ENCODE peak calls at places on chromosomes 4 and X, in nine cellular contexts. Y, M, B, S, G, X, U, P and H are unnamed samples.

GRCh38 chrX:45758319-45758718 is 557.6 kb upstream of the DIPK2B start:
- DNase-seq in P (peak; percentile 89), U (no peak), B (no peak), S (no peak), M (no peak), Y (no peak), G (no peak), X (no peak), H (no peak)

GRCh38 chr4:137532869-137533236 is 559 bp upstream of the PCDH18 start:
- DNase-seq in Y (no peak), U (no peak), P (no peak), X (no peak), S (no peak), G (no peak), B (no peak), M (no peak), H (no peak)

GRCh38 chrX:12868747-12869146 is 1.9 kb downstream of the TLR7 start:
- DNase-seq in B (no peak), Y (no peak), M (no peak), G (no peak), P (no peak), S (no peak), X (no peak), U (no peak), H (no peak)

GRCh38 chr4:139844057-139844456 is 178.4 kb downstream of the MGST2 start:
- DNase-seq in U (no peak), M (no peak), B (no peak), X (no peak), P (no peak), Y (no peak), G (no peak), S (no peak), H (no peak)

GRCh38 chr4:99847362-99847976 is 30.8 kb downstream of the DAPP1 start:
- DNase-seq in B (no peak), S (no peak), X (no peak), U (no peak), Y (no peak), M (no peak), P (no peak), G (no peak), H (no peak)

GRCh38 chr4:15020502-15021286 is 18.4 kb downstream of the CPEB2 start:
- DNase-seq in U (no peak), G (no peak), B (no peak), Y (no peak), P (no peak), M (no peak), X (no peak), S (no peak), H (no peak)

GRCh38 chr4:139934786-139935330 is 219.1 kb downstream of the MAML3 start:
- DNase-seq in M (no peak), U (no peak), G (no peak), Y (no peak), P (peak; percentile 19), S (no peak), X (no peak), B (no peak), H (no peak)

GRCh38 chr4:137310593-137311490 is 221.5 kb downstream of the PCDH18 start:
- DNase-seq in B (no peak), P (peak; percentile 50), X (no peak), S (no peak), G (no peak), U (no peak), M (no peak), Y (no peak), H (no peak)

GRCh38 chr4:38080575-38080974 is 120.4 kb downstream of the PTTG2 start:
- DNase-seq in B (no peak), Y (no peak), S (no peak), X (no peak), M (no peak), G (no peak), P (no peak), U (no peak), H (no peak)

GRCh38 chrX:15653961-15654360 is 10.6 kb downstream of the CLTRN start:
- DNase-seq in G (no peak), Y (no peak), S (no peak), X (no peak), U (no peak), B (no peak), M (no peak), P (no peak), H (no peak)

GRCh38 chrX:38861489-38861888 is 60.2 kb downstream of the MID1IP1 start:
- DNase-seq in B (no peak), Y (no peak), P (no peak), S (no peak), U (no peak), G (no peak), X (no peak), M (no peak), H (no peak)

GRCh38 chr4:82787342-82787741 is 11.3 kb downstream of the SCD5 start:
- DNase-seq in U (no peak), Y (no peak), X (no peak), B (no peak), M (no peak), S (no peak), P (peak; percentile 91), G (no peak), H (no peak)

GRCh38 chr4:184641022-184641421 is 8.2 kb downstream of the CASP3 start:
- DNase-seq in G (no peak), M (no peak), U (no peak), Y (no peak), S (no peak), P (no peak), X (no peak), B (no peak), H (no peak)

GRCh38 chrX:39242187-39242586 is 440.9 kb downstream of the MID1IP1 start:
- DNase-seq in Y (no peak), B (no peak), G (no peak), S (no peak), P (peak; percentile 14), M (peak; percentile 64), U (no peak), X (peak; percentile 6), H (no peak)

DNA sequence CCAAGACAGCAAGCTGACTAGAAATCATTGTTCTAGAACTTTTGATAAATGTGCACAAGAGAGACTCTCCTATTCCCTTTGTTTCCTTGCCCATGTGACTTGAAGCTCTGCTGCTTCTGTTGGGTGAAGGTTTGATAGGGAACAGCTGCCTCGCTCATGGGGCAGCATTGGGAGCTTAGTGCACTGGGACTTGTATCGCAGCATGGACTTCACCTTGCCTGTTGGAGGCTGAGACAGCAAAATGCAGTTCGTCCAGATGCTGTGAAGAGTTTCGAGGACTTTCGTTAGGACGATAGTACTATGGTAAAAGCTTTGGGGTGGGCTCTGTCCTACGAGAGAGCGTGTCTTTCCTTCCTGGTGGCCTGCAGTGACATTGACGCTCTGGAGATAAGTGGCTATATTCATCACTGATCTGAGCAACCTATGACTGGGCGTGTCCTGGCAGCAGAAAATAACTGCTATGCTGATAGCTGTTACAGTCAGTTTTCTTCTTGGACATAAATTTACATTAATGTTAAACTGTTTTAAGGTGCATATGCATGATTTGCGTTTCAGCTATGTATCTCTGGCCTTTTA is 44.8 kb downstream of the ARHGAP10 start:
- DNase-seq in S (no peak), G (no peak), Y (no peak), U (no peak), X (no peak), B (no peak), P (no peak), M (no peak), H (no peak)
- H3K27ac ChIP-seq in S (no peak overlapping the region), G (no peak overlapping the region), Y (no peak overlapping the region), U (peak overlapping the region; percentile 54), X (no peak overlapping the region), B (no peak overlapping the region), P (no peak overlapping the region), M (no peak overlapping the region), H (peak overlapping the region; percentile 84)

DNA sequence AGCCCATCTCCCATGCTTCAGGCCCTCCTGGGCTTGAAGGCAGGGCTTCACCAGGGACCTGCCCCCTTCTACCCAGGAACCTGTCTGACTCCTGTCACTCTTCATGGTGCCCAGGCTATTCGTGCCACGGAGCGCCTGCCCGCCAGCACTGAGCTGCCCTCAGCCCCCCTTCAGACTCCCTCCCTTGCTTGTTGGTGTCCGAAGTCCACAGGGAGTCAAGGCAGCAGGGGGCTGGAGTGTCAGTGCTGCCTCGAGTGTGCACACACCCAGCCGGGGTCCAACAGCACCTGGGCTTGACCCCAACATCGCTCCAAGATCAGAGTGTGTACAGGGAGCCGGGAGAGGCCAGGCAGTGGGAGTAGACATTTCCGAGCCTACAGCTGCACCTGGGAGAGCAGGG is 59.8 kb downstream of the TBCK start:
- DNase-seq in G (no peak), X (no peak), P (no peak), Y (no peak), B (no peak), S (no peak), U (no peak), M (no peak), H (no peak)
- H3K4me1 ChIP-seq in G (no peaks in the 10 kb centered on the region), X (peaks cover 23% of the 10 kb centered on the region), P (no peaks in the 10 kb centered on the region), Y (no peaks in the 10 kb centered on the region), B (no peaks in the 10 kb centered on the region), S (no peaks in the 10 kb centered on the region), U (no peaks in the 10 kb centered on the region), M (no peaks in the 10 kb centered on the region), H (no peaks in the 10 kb centered on the region)

GRCh38 chrX:130228871-130229270 is 39.8 kb downstream of the ZNF280C start:
- DNase-seq in S (no peak), P (no peak), Y (no peak), X (no peak), B (no peak), U (no peak), M (no peak), G (no peak), H (no peak)
- H3K27ac ChIP-seq in S (no peak overlapping the region), P (no peak overlapping the region), Y (no peak overlapping the region), X (no peak overlapping the region), B (no peak overlapping the region), U (no peak overlapping the region), M (no peak overlapping the region), G (no peak overlapping the region), H (no peak overlapping the region)

GRCh38 chr4:183157215-183157614 is 58.2 kb downstream of the WWC2 start:
- DNase-seq in P (no peak), U (no peak), S (no peak), X (no peak), G (no peak), Y (no peak), B (no peak), M (peak; percentile 41), H (no peak)

GRCh38 chr4:183158062-183158461 is 59.0 kb downstream of the WWC2 start:
- DNase-seq in G (no peak), B (no peak), S (no peak), U (no peak), M (no peak), P (no peak), Y (no peak), X (no peak), H (no peak)

GRCh38 chr4:183154701-183155391 is 55.8 kb downstream of the WWC2 start:
- DNase-seq in P (no peak), U (peak; percentile 14), M (peak; percentile 76), Y (no peak), S (no peak), G (no peak), X (no peak), B (no peak), H (no peak)

GRCh38 chr4:183153190-183153916 is 54.3 kb downstream of the WWC2 start:
- DNase-seq in U (no peak), P (no peak), G (no peak), S (no peak), Y (no peak), X (no peak), M (peak; percentile 91), B (no peak), H (no peak)

GRCh38 chr4:183155450-183156184 is 56.6 kb downstream of the WWC2 start:
- DNase-seq in B (no peak), X (no peak), M (no peak), Y (no peak), U (no peak), G (no peak), P (no peak), S (no peak), H (no peak)
- H3K4me1 ChIP-seq in B (no peaks in the 10 kb centered on the region), X (peaks cover 14% of the 10 kb centered on the region), M (peaks cover 8% of the 10 kb centered on the region), Y (peaks cover 5% of the 10 kb centered on the region), U (peaks cover 3% of the 10 kb centered on the region), G (no peaks in the 10 kb centered on the region), P (no peaks in the 10 kb centered on the region), S (peaks cover 5% of the 10 kb centered on the region), H (peaks cover 34% of the 10 kb centered on the region)